ENCODE peak calls at places on chromosome 7, in six cellular contexts. K is Caco-2, W is NT2/D1, N is iPS DF 6.9, Z is fibroblast of lung, R is heart right ventricle. A is an unnamed sample.
A peak's percentile ranks its signal among the peaks of the same experiment; 100 is the strongest.

GRCh38 chr7:142855756-142856564 is 1.1 kb downstream of the EPHB6 start:
- DNase-seq in K (no peak), Z (peak; percentile 21), W (no peak), N (no peak), R (no peak), A (peak; percentile 73)

GRCh38 chr7:50860174-50860573 is 77.5 kb upstream of the GRB10 start:
- DNase-seq in Z (no peak), W (no peak), R (no peak), K (no peak), N (no peak), A (no peak)

GRCh38 chr7:68535266-68535665 is 1063.0 kb upstream of the AUTS2 start:
- DNase-seq in N (no peak), W (no peak), K (no peak), Z (no peak), R (no peak), A (no peak)

GRCh38 chr7:112204072-112204775 is 2.0 kb downstream of the DOCK4 start:
- DNase-seq in Z (peak; percentile 40), R (no peak), K (no peak), W (no peak), N (no peak), A (no peak)

GRCh38 chr7:24705481-24705954 is 51.7 kb downstream of the GSDME start:
- DNase-seq in K (no peak), W (no peak), N (no peak), R (no peak), Z (no peak), A (no peak)

GRCh38 chr7:80635533-80635932 is 2.9 kb upstream of the CD36 start:
- DNase-seq in W (no peak), K (no peak), R (no peak), N (no peak), Z (no peak), A (no peak)

GRCh38 chr7:31368620-31369019 is 28.1 kb upstream of the NEUROD6 start:
- DNase-seq in W (no peak), R (no peak), N (no peak), Z (no peak), K (no peak), A (no peak)

GRCh38 chr7:104152468-104152867 is 55.3 kb downstream of the ORC5 start:
- DNase-seq in K (no peak), Z (no peak), R (no peak), W (no peak), N (no peak), A (no peak)

GRCh38 chr7:127667751-127668530 is 15.9 kb downstream of the SND1 start:
- DNase-seq in K (no peak), Z (no peak), N (no peak), W (no peak), R (no peak), A (no peak)

GRCh38 chr7:139889186-139889871 is 60.3 kb downstream of the TBXAS1 start:
- DNase-seq in K (no peak), Z (no peak), W (no peak), R (no peak), N (no peak), A (no peak)

GRCh38 chr7:81383848-81384247 is 386.0 kb downstream of the HGF start:
- DNase-seq in R (no peak), N (no peak), Z (no peak), K (no peak), W (no peak), A (no peak)

GRCh38 chr7:19110026-19110777 is 7.2 kb downstream of the TWIST1 start:
- DNase-seq in N (no peak), Z (no peak), R (no peak), W (no peak), K (no peak), A (no peak)

GRCh38 chr7:34260282-34260681 is 354.9 kb downstream of the BMPER start:
- DNase-seq in Z (peak; percentile 94), R (no peak), W (no peak), N (no peak), K (no peak), A (peak; percentile 53)

GRCh38 chr7:105656922-105657521 is 75.7 kb upstream of the EFCAB10 start:
- DNase-seq in N (no peak), K (peak; percentile 50), Z (peak; percentile 33), W (peak; percentile 61), R (no peak), A (no peak)

GRCh38 chr7:20439384-20439783 is 108.7 kb downstream of the ITGB8 start:
- DNase-seq in Z (no peak), W (no peak), N (no peak), R (no peak), K (no peak), A (no peak)

GRCh38 chr7:66657798-66658197 is 29.1 kb downstream of the KCTD7 start:
- DNase-seq in K (no peak), W (no peak), N (no peak), R (no peak), Z (no peak), A (no peak)

GRCh38 chr7:143360788-143361551 is 1.5 kb downstream of the FAM131B start:
- DNase-seq in R (no peak), W (no peak), Z (no peak), K (no peak), N (no peak), A (no peak)

GRCh38 chr7:69651101-69651590 is 52.9 kb downstream of the AUTS2 start:
- DNase-seq in W (no peak), K (no peak), N (no peak), Z (no peak), R (no peak), A (no peak)

GRCh38 chr7:122132341-122132740 is 11.7 kb downstream of the AASS start:
- DNase-seq in W (no peak), Z (peak; percentile 31), K (no peak), R (no peak), N (no peak), A (no peak)

GRCh38 chr7:157459966-157460365 is 123.2 kb downstream of the DNAJB6 start:
- DNase-seq in K (no peak), R (no peak), N (no peak), Z (no peak), W (no peak), A (no peak)

GRCh38 chr7:114930829-114931655 is 9.1 kb downstream of the MDFIC start:
- DNase-seq in R (no peak), Z (peak; percentile 42), N (no peak), W (no peak), K (no peak), A (no peak)

GRCh38 chr7:121739465-121739864 is 133.5 kb upstream of the PTPRZ1 start:
- DNase-seq in W (peak; percentile 22), K (no peak), R (no peak), N (no peak), Z (no peak), A (no peak)

GRCh38 chr7:21762469-21762868 is 183.2 kb downstream of the CDCA7L start:
- DNase-seq in W (no peak), N (no peak), Z (no peak), R (no peak), K (no peak), A (no peak)

GRCh38 chr7:35736725-35737124 is 41.8 kb upstream of the HERPUD2 start:
- DNase-seq in W (no peak), K (peak; percentile 74), Z (no peak), R (no peak), N (no peak), A (peak; percentile 7)

GRCh38 chr7:67738-68395 is 124.5 kb upstream of the FAM20C start:
- DNase-seq in W (no peak), R (no peak), N (no peak), Z (no peak), K (peak; percentile 19), A (no peak)

GRCh38 chr7:43905954-43906326 is 456 bp downstream of the URGCP start:
- DNase-seq in N (no peak), R (peak; percentile 32), Z (peak; percentile 46), K (peak; percentile 52), W (no peak), A (peak; percentile 49)

GRCh38 chr7:122528879-122529481 is 169.9 kb downstream of the RNF133 start:
- DNase-seq in W (peak; percentile 48), K (peak; percentile 6), Z (peak; percentile 70), N (peak; percentile 13), R (no peak), A (peak; percentile 49)

GRCh38 chr7:27795977-27796376 is 56.0 kb downstream of the TAX1BP1 start:
- DNase-seq in R (no peak), Z (no peak), N (no peak), K (no peak), W (no peak), A (no peak)
- H3K36me3 ChIP-seq in R (peaks cover 86% of the 10 kb centered on the region), Z (no peaks in the 10 kb centered on the region), N (no peaks in the 10 kb centered on the region), K (no peaks in the 10 kb centered on the region), W (peaks cover 36% of the 10 kb centered on the region), A (peaks cover 73% of the 10 kb centered on the region)

GRCh38 chr7:130124711-130125110 is 54.4 kb downstream of the KLHDC10 start:
- DNase-seq in N (no peak), Z (no peak), K (no peak), W (no peak), R (no peak), A (no peak)
- H3K36me3 ChIP-seq in N (peaks cover 2% of the 10 kb centered on the region), Z (peaks cover 3% of the 10 kb centered on the region), K (peaks cover 3% of the 10 kb centered on the region), W (no peaks in the 10 kb centered on the region), R (peaks cover 94% of the 10 kb centered on the region), A (peaks cover 41% of the 10 kb centered on the region)

DNA sequence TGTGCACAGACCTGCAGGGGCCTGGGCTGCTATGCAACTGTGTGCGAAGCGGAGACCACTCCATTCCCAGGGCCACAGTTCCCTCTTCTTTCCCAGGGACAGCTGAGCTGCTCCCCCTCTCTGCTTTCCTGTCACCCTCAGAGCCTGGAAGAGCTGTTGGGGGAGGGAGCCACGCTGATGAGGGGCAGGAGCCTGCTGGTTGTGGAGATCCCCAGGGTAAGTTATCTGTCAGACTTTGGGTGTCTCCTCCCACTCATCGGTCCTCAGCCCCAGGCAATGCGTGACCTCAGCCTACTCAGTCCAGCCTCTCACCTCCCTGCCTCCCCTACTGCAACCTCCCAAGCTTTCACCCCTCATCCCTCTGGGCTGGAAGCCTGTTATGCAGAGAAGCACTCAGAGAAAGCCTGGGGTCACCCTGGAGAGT is 53.5 kb downstream of the ZNF467 start:
- DNase-seq in Z (no peak), W (no peak), R (no peak), K (no peak), N (no peak), A (no peak)
- H3K36me3 ChIP-seq in Z (peaks cover 6% of the 10 kb centered on the region), W (peaks cover 48% of the 10 kb centered on the region), R (peaks cover 41% of the 10 kb centered on the region), K (no peaks in the 10 kb centered on the region), N (peaks cover 19% of the 10 kb centered on the region), A (no peaks in the 10 kb centered on the region)

GRCh38 chr7:131500357-131500756 is 56.1 kb downstream of the PODXL start:
- DNase-seq in K (no peak), Z (no peak), N (no peak), R (no peak), W (no peak), A (no peak)

GRCh38 chr7:131502810-131503545 is 53.5 kb downstream of the PODXL start:
- DNase-seq in R (peak; percentile 72), W (no peak), K (no peak), Z (peak; percentile 67), N (no peak), A (no peak)

GRCh38 chr7:131499801-131500200 is 56.6 kb downstream of the PODXL start:
- DNase-seq in K (no peak), Z (no peak), R (no peak), N (no peak), W (no peak), A (no peak)

GRCh38 chr7:131501930-131502685 is 54.3 kb downstream of the PODXL start:
- DNase-seq in K (no peak), N (no peak), Z (no peak), R (no peak), W (no peak), A (no peak)

DNA sequence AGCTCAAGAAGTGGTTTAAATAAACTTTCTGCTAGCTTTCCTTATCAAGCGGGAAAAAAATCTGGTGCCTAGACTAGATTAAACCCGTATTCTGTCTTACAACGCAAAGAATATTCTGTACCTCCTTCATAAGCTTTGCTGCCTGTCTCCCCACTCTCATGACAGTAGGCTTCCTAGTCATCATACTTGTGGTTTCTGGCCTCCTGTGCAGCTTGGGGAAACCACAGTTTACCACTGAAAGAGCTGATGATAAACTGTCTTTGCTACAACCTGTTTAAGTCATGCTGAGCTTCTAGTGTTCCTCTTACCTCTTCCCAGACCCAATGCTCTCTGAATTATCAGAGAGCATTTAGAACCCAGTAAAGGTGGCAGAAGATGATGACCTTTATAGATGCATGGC is 55.0 kb downstream of the PODXL start:
- DNase-seq in R (no peak), W (no peak), N (no peak), Z (peak; percentile 43), K (no peak), A (no peak)
- H3K36me3 ChIP-seq in R (peaks cover 76% of the 10 kb centered on the region), W (peaks cover 88% of the 10 kb centered on the region), N (peaks cover 68% of the 10 kb centered on the region), Z (no peaks in the 10 kb centered on the region), K (peaks cover 3% of the 10 kb centered on the region), A (peaks cover 15% of the 10 kb centered on the region)